ENCODE peak calls at places on chromosomes 5 and 9, in ten cellular contexts. A is sigmoid colon; R is effector memory CD4-positive, alpha-beta T cell; K is lung; O is GM23248; B is adrenal gland; M is tibial artery; H is Peyer's patch; D is stomach; W is PC-3. L is an unnamed sample.

GRCh38 chr5:67176931-67177330 is 19.7 kb downstream of the CD180 start:
- DNase-seq in B (no peak), K (no peak), R (no peak), D (no peak), W (no peak), O (no peak), M (no peak), H (no peak), A (no peak), L (no peak)

GRCh38 chr9:20300430-20301115 is 321.7 kb downstream of the MLLT3 start:
- DNase-seq in K (no peak), A (no peak), W (no peak), H (no peak), O (peak; percentile 28), B (no peak), D (no peak), R (no peak), M (no peak), L (no peak)

GRCh38 chr9:86941196-86941595 is 6.1 kb downstream of the GAS1 start:
- DNase-seq in R (no peak), A (no peak), W (no peak), K (no peak), B (no peak), O (no peak), H (no peak), M (no peak), D (no peak), L (no peak)

GRCh38 chr9:18824095-18824666 is 208.8 kb downstream of the SAXO1 start:
- DNase-seq in H (no peak), B (no peak), K (no peak), A (no peak), W (peak; percentile 66), D (no peak), R (no peak), M (no peak), O (peak; percentile 7), L (no peak)

GRCh38 chr5:17802256-17802655 is 168.0 kb downstream of the TAF11L14 start:
- DNase-seq in A (no peak), O (no peak), R (no peak), K (no peak), B (no peak), M (no peak), W (no peak), H (no peak), D (no peak), L (no peak)

GRCh38 chr9:113776194-113776593 is 99.9 kb upstream of the ZNF618 start:
- DNase-seq in O (no peak), B (no peak), K (no peak), M (no peak), W (no peak), D (no peak), R (no peak), A (no peak), H (no peak), L (no peak)

GRCh38 chr9:121283856-121284732 is 16.1 kb downstream of the GSN start:
- DNase-seq in H (peak; percentile 44), K (no peak), B (no peak), W (no peak), D (no peak), M (no peak), R (no peak), O (no peak), A (no peak), L (no peak)

GRCh38 chr5:33816791-33817190 is 75.0 kb downstream of the ADAMTS12 start:
- DNase-seq in B (no peak), O (no peak), M (no peak), K (no peak), D (no peak), R (no peak), A (no peak), H (no peak), W (peak; percentile 32), L (peak; percentile 21)

GRCh38 chr9:129901922-129902321 is 66.7 kb downstream of the USP20 start:
- DNase-seq in R (no peak), W (no peak), H (no peak), O (no peak), A (no peak), K (no peak), B (no peak), M (no peak), D (no peak), L (no peak)
- H3K36me3 ChIP-seq in R (peaks cover 61% of the 10 kb centered on the region), W (peaks cover 4% of the 10 kb centered on the region), H (no peaks in the 10 kb centered on the region), O (peaks cover 4% of the 10 kb centered on the region), A (peaks cover 53% of the 10 kb centered on the region), K (peaks cover 23% of the 10 kb centered on the region), B (peaks cover 14% of the 10 kb centered on the region), M (peaks cover 61% of the 10 kb centered on the region), D (peaks cover 91% of the 10 kb centered on the region), L (peaks cover 91% of the 10 kb centered on the region)

DNA sequence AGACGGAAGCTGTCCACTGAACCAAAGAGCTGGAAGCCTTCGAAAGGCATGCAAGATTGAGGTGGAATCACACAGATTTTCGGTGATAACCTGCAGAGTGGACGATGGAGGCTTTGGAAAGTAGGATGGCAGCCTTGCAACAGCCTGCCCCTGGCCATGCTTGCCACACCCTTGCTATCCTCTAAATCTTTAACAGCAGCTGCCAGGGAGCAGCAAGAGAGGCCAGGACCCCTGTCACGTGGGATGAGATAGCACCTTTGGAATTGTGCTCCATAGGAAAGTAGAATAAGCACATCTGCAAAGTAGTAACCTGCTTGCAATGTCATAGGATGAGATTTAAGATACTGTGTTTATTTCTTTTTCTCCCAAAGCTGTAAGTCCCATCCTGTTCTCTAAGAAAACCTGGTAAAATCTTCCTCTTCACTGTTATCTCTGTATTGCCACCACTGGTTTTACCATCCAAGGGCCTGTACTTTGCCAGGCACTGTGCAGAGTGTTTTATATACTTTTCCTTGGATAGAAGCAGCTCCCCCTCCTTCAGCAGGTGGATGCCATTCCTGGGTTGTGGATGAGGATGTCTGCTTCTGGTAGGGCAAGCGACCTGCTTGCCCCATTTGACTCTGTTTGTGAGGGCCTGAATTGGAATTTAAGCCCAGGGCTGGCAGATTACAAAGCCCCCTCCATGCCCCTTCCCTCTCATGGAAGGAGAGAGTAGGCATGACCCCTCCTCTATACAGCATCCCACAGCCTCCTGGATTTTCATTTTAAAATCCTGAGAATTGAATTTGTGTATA is 10.1 kb downstream of the TRIO start:
- DNase-seq in M (no peak), B (no peak), W (no peak), D (no peak), O (no peak), K (no peak), H (no peak), R (no peak), A (no peak), L (no peak)
- H3K4me1 ChIP-seq in M (peaks cover 56% of the 10 kb centered on the region), B (peaks cover 10% of the 10 kb centered on the region), W (peaks cover 78% of the 10 kb centered on the region), D (peaks cover 57% of the 10 kb centered on the region), O (peaks cover 96% of the 10 kb centered on the region), K (peaks cover 28% of the 10 kb centered on the region), H (no peaks in the 10 kb centered on the region), R (no peaks in the 10 kb centered on the region), A (no peaks in the 10 kb centered on the region), L (peaks cover 94% of the 10 kb centered on the region)

DNA sequence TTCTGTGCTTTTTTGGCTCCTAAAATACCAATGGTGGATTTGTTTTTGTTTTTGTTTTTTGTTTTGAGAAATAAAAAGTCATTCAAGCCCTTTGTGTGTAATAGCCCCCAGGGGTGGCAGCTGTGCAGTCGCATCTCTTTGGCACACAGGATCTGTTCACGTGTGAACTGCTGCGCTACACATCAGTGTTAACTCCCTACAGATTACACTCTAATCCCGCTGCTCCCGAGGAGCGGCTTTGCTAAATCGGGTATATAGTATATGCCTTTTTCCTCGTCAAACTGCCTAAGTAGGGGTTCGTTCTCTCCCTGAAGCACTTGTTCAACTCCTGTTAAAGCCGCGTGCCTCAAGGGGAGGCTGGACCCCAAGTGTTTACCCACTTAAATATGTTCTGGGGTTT is 22.3 kb downstream of the ZBTB34 start:
- DNase-seq in H (no peak), M (no peak), A (no peak), W (no peak), R (no peak), O (no peak), D (no peak), B (no peak), K (no peak), L (no peak)
- H3K36me3 ChIP-seq in H (no peaks in the 10 kb centered on the region), M (peaks cover 30% of the 10 kb centered on the region), A (peaks cover 17% of the 10 kb centered on the region), W (no peaks in the 10 kb centered on the region), R (peaks cover 21% of the 10 kb centered on the region), O (peaks cover 18% of the 10 kb centered on the region), D (peaks cover 71% of the 10 kb centered on the region), B (peaks cover 30% of the 10 kb centered on the region), K (peaks cover 3% of the 10 kb centered on the region), L (peaks cover 35% of the 10 kb centered on the region)

GRCh38 chr5:140294753-140295152 is 8.1 kb downstream of the PFDN1 start:
- DNase-seq in M (no peak), R (no peak), B (no peak), O (no peak), A (no peak), D (no peak), H (no peak), W (no peak), K (no peak), L (no peak)
- H3K4me1 ChIP-seq in M (peaks cover 17% of the 10 kb centered on the region), R (peaks cover 5% of the 10 kb centered on the region), B (no peaks in the 10 kb centered on the region), O (peaks cover 69% of the 10 kb centered on the region), A (no peaks in the 10 kb centered on the region), D (peaks cover 23% of the 10 kb centered on the region), H (no peaks in the 10 kb centered on the region), W (peaks cover 79% of the 10 kb centered on the region), K (no peaks in the 10 kb centered on the region), L (peaks cover 81% of the 10 kb centered on the region)

DNA sequence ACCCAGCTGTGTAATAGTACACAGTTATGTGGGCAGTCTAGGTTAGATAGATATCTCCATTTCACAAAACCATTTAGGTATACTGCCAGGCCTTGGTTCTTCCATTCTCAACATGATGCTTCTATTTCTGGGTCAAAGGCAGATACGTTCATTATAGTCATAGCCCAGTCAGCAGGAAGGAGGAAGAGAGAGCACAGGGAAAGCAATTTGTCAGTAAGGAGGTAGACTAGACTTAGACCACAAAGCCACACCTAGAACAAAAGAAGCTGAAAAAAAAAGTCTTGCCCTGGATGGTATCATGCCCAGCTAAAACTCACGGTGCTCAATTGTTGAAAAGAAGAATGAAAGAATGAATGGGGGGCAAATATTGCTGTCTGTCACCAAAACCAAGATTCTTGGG is 7.6 kb downstream of the INVS start:
- DNase-seq in D (no peak), H (no peak), R (no peak), W (peak; percentile 9), A (no peak), M (no peak), K (no peak), B (no peak), O (no peak), L (no peak)
- H3K36me3 ChIP-seq in D (peaks cover 53% of the 10 kb centered on the region), H (no peaks in the 10 kb centered on the region), R (peaks cover 37% of the 10 kb centered on the region), W (peaks cover 5% of the 10 kb centered on the region), A (peaks cover 31% of the 10 kb centered on the region), M (peaks cover 20% of the 10 kb centered on the region), K (peaks cover 15% of the 10 kb centered on the region), B (peaks cover 57% of the 10 kb centered on the region), O (peaks cover 35% of the 10 kb centered on the region), L (peaks cover 39% of the 10 kb centered on the region)

GRCh38 chr5:96062836-96063235 is 101.2 kb upstream of the ELL2 start:
- DNase-seq in A (no peak), M (no peak), H (no peak), R (no peak), D (no peak), B (no peak), W (no peak), K (no peak), O (no peak), L (no peak)
- H3K4me1 ChIP-seq in A (no peaks in the 10 kb centered on the region), M (peaks cover 4% of the 10 kb centered on the region), H (no peaks in the 10 kb centered on the region), R (no peaks in the 10 kb centered on the region), D (no peaks in the 10 kb centered on the region), B (no peaks in the 10 kb centered on the region), W (peaks cover 32% of the 10 kb centered on the region), K (peaks cover under 1% of the 10 kb centered on the region), O (peaks cover 33% of the 10 kb centered on the region), L (no peaks in the 10 kb centered on the region)

DNA sequence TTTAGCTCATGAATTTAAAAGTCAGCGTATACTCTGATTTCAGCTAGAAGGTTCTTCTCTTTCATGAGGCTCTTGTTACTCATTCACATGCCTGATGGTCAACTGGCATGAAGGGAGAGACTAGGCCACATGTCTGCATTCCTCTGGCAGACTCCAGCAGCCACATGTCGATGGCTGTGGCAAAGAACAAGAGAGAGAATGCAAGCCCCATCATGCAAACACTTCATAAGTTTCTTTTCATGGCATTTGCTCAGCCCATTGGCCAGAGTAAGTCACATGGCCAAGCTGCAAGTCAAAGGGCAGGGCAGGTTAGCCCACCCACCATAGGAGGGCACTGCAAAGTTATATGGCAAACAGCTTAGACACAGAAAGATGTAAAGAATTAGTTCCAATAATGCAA is 5.4 kb downstream of the KCNV2 start:
- DNase-seq in A (no peak), M (no peak), D (no peak), W (no peak), O (peak; percentile 68), R (no peak), K (no peak), B (no peak), H (no peak), L (no peak)
- H3K36me3 ChIP-seq in A (no peaks in the 10 kb centered on the region), M (no peaks in the 10 kb centered on the region), D (no peaks in the 10 kb centered on the region), W (no peaks in the 10 kb centered on the region), O (peaks cover 2% of the 10 kb centered on the region), R (no peaks in the 10 kb centered on the region), K (no peaks in the 10 kb centered on the region), B (no peaks in the 10 kb centered on the region), H (no peaks in the 10 kb centered on the region), L (no peaks in the 10 kb centered on the region)

L was measured in esophagus muscularis mucosa.